ENCODE peak calls at places on chromosomes 6 and 20, in nine cellular contexts. One of them, this sample, is unnamed.

GRCh38 chr20:47502801-47503239 is 1.1 kb downstream of the NCOA3 start:
- DNase-seq in activated gamma-delta T cell treated with anti-CD3 and anti-CD28 coated beads, Interleukin-2, amount 50 U/mL, for 16 hours: no peak
- DNase-seq in erythroblast: peak
- DNase-seq in HCEC 1CT: peak
- DNase-seq in LHCN-M2: peak
- DNase-seq in posterior cingulate gyrus: no peak
- DNase-seq in midbrain: peak
- DNase-seq in activated CD4-positive, alpha-beta memory T cell treated with anti-CD3 and anti-CD28 coated beads, Interleukin-2, amount 10 ng/mL, durations not matched to agents 7 days and 5 days: peak
- DNase-seq in nephron progenitor cell: no peak
- DNase-seq in this sample: peak

GRCh38 chr6:152636675-152637421 is at the start of gene SYNE1:
- DNase-seq in activated gamma-delta T cell treated with anti-CD3 and anti-CD28 coated beads, Interleukin-2, amount 50 U/mL, for 16 hours: no peak
- DNase-seq in erythroblast: no peak
- DNase-seq in HCEC 1CT: peak
- DNase-seq in LHCN-M2: peak
- DNase-seq in posterior cingulate gyrus: peak
- DNase-seq in midbrain: no peak
- DNase-seq in activated CD4-positive, alpha-beta memory T cell treated with anti-CD3 and anti-CD28 coated beads, Interleukin-2, amount 10 ng/mL, durations not matched to agents 7 days and 5 days: no peak
- DNase-seq in nephron progenitor cell: peak
- DNase-seq in this sample: peak

GRCh38 chr20:45055056-45055455 is 45.9 kb downstream of the KCNS1 start:
- DNase-seq in activated gamma-delta T cell treated with anti-CD3 and anti-CD28 coated beads, Interleukin-2, amount 50 U/mL, for 16 hours: no peak
- DNase-seq in erythroblast: no peak
- DNase-seq in HCEC 1CT: no peak
- DNase-seq in LHCN-M2: no peak
- DNase-seq in posterior cingulate gyrus: no peak
- DNase-seq in midbrain: no peak
- DNase-seq in activated CD4-positive, alpha-beta memory T cell treated with anti-CD3 and anti-CD28 coated beads, Interleukin-2, amount 10 ng/mL, durations not matched to agents 7 days and 5 days: no peak
- DNase-seq in nephron progenitor cell: no peak
- DNase-seq in this sample: peak

GRCh38 chr6:124441430-124441829 is 520.8 kb upstream of the RNF217 start:
- DNase-seq in activated gamma-delta T cell treated with anti-CD3 and anti-CD28 coated beads, Interleukin-2, amount 50 U/mL, for 16 hours: no peak
- DNase-seq in erythroblast: no peak
- DNase-seq in HCEC 1CT: no peak
- DNase-seq in LHCN-M2: no peak
- DNase-seq in posterior cingulate gyrus: no peak
- DNase-seq in midbrain: no peak
- DNase-seq in activated CD4-positive, alpha-beta memory T cell treated with anti-CD3 and anti-CD28 coated beads, Interleukin-2, amount 10 ng/mL, durations not matched to agents 7 days and 5 days: no peak
- DNase-seq in nephron progenitor cell: no peak
- DNase-seq in this sample: no peak

GRCh38 chr20:35992713-35993335 is 24.4 kb downstream of the CNBD2 start:
- DNase-seq in activated gamma-delta T cell treated with anti-CD3 and anti-CD28 coated beads, Interleukin-2, amount 50 U/mL, for 16 hours: peak
- DNase-seq in erythroblast: peak
- DNase-seq in HCEC 1CT: peak
- DNase-seq in LHCN-M2: peak
- DNase-seq in posterior cingulate gyrus: peak
- DNase-seq in midbrain: peak
- DNase-seq in activated CD4-positive, alpha-beta memory T cell treated with anti-CD3 and anti-CD28 coated beads, Interleukin-2, amount 10 ng/mL, durations not matched to agents 7 days and 5 days: peak
- DNase-seq in nephron progenitor cell: peak
- DNase-seq in this sample: peak

GRCh38 chr20:64109831-64110391 is 2.5 kb upstream of the NPBWR2 start:
- DNase-seq in activated gamma-delta T cell treated with anti-CD3 and anti-CD28 coated beads, Interleukin-2, amount 50 U/mL, for 16 hours: no peak
- DNase-seq in erythroblast: no peak
- DNase-seq in HCEC 1CT: no peak
- DNase-seq in LHCN-M2: no peak
- DNase-seq in posterior cingulate gyrus: peak
- DNase-seq in midbrain: no peak
- DNase-seq in activated CD4-positive, alpha-beta memory T cell treated with anti-CD3 and anti-CD28 coated beads, Interleukin-2, amount 10 ng/mL, durations not matched to agents 7 days and 5 days: no peak
- DNase-seq in nephron progenitor cell: no peak
- DNase-seq in this sample: no peak

GRCh38 chr6:150026976-150027805 is 1.9 kb upstream of the RAET1L start:
- DNase-seq in activated gamma-delta T cell treated with anti-CD3 and anti-CD28 coated beads, Interleukin-2, amount 50 U/mL, for 16 hours: no peak
- DNase-seq in erythroblast: no peak
- DNase-seq in HCEC 1CT: no peak
- DNase-seq in LHCN-M2: no peak
- DNase-seq in posterior cingulate gyrus: no peak
- DNase-seq in midbrain: no peak
- DNase-seq in activated CD4-positive, alpha-beta memory T cell treated with anti-CD3 and anti-CD28 coated beads, Interleukin-2, amount 10 ng/mL, durations not matched to agents 7 days and 5 days: no peak
- DNase-seq in nephron progenitor cell: no peak
- DNase-seq in this sample: no peak

GRCh38 chr6:124829822-124830221 is 132.4 kb upstream of the RNF217 start:
- DNase-seq in activated gamma-delta T cell treated with anti-CD3 and anti-CD28 coated beads, Interleukin-2, amount 50 U/mL, for 16 hours: no peak
- DNase-seq in erythroblast: no peak
- DNase-seq in HCEC 1CT: no peak
- DNase-seq in LHCN-M2: no peak
- DNase-seq in posterior cingulate gyrus: no peak
- DNase-seq in midbrain: no peak
- DNase-seq in activated CD4-positive, alpha-beta memory T cell treated with anti-CD3 and anti-CD28 coated beads, Interleukin-2, amount 10 ng/mL, durations not matched to agents 7 days and 5 days: no peak
- DNase-seq in nephron progenitor cell: no peak
- DNase-seq in this sample: no peak

GRCh38 chr6:18226451-18226850 is 37.9 kb downstream of the DEK start:
- DNase-seq in activated gamma-delta T cell treated with anti-CD3 and anti-CD28 coated beads, Interleukin-2, amount 50 U/mL, for 16 hours: no peak
- DNase-seq in erythroblast: no peak
- DNase-seq in HCEC 1CT: no peak
- DNase-seq in LHCN-M2: peak
- DNase-seq in posterior cingulate gyrus: no peak
- DNase-seq in midbrain: no peak
- DNase-seq in activated CD4-positive, alpha-beta memory T cell treated with anti-CD3 and anti-CD28 coated beads, Interleukin-2, amount 10 ng/mL, durations not matched to agents 7 days and 5 days: no peak
- DNase-seq in nephron progenitor cell: no peak
- DNase-seq in this sample: peak

GRCh38 chr20:44069203-44069931 is 117.6 kb downstream of the JPH2 start:
- DNase-seq in activated gamma-delta T cell treated with anti-CD3 and anti-CD28 coated beads, Interleukin-2, amount 50 U/mL, for 16 hours: peak
- DNase-seq in erythroblast: no peak
- DNase-seq in HCEC 1CT: no peak
- DNase-seq in LHCN-M2: no peak
- DNase-seq in posterior cingulate gyrus: peak
- DNase-seq in midbrain: no peak
- DNase-seq in activated CD4-positive, alpha-beta memory T cell treated with anti-CD3 and anti-CD28 coated beads, Interleukin-2, amount 10 ng/mL, durations not matched to agents 7 days and 5 days: peak
- DNase-seq in nephron progenitor cell: no peak
- DNase-seq in this sample: no peak

GRCh38 chr6:26216015-26216885 is 129.0 kb downstream of the HFE start:
- DNase-seq in activated gamma-delta T cell treated with anti-CD3 and anti-CD28 coated beads, Interleukin-2, amount 50 U/mL, for 16 hours: no peak
- DNase-seq in erythroblast: peak
- DNase-seq in HCEC 1CT: peak
- DNase-seq in LHCN-M2: peak
- DNase-seq in posterior cingulate gyrus: peak
- DNase-seq in midbrain: peak
- DNase-seq in activated CD4-positive, alpha-beta memory T cell treated with anti-CD3 and anti-CD28 coated beads, Interleukin-2, amount 10 ng/mL, durations not matched to agents 7 days and 5 days: peak
- DNase-seq in nephron progenitor cell: peak
- DNase-seq in this sample: peak

GRCh38 chr6:15351631-15352030 is 105.8 kb downstream of the JARID2 start:
- DNase-seq in activated gamma-delta T cell treated with anti-CD3 and anti-CD28 coated beads, Interleukin-2, amount 50 U/mL, for 16 hours: no peak
- DNase-seq in erythroblast: peak
- DNase-seq in HCEC 1CT: peak
- DNase-seq in LHCN-M2: peak
- DNase-seq in posterior cingulate gyrus: no peak
- DNase-seq in midbrain: peak
- DNase-seq in activated CD4-positive, alpha-beta memory T cell treated with anti-CD3 and anti-CD28 coated beads, Interleukin-2, amount 10 ng/mL, durations not matched to agents 7 days and 5 days: no peak
- DNase-seq in nephron progenitor cell: no peak
- DNase-seq in this sample: peak

GRCh38 chr20:52081791-52082190 is 109.8 kb downstream of the ZFP64 start:
- DNase-seq in activated gamma-delta T cell treated with anti-CD3 and anti-CD28 coated beads, Interleukin-2, amount 50 U/mL, for 16 hours: no peak
- DNase-seq in erythroblast: no peak
- DNase-seq in HCEC 1CT: no peak
- DNase-seq in LHCN-M2: no peak
- DNase-seq in posterior cingulate gyrus: no peak
- DNase-seq in midbrain: no peak
- DNase-seq in activated CD4-positive, alpha-beta memory T cell treated with anti-CD3 and anti-CD28 coated beads, Interleukin-2, amount 10 ng/mL, durations not matched to agents 7 days and 5 days: no peak
- DNase-seq in nephron progenitor cell: no peak
- DNase-seq in this sample: no peak

GRCh38 chr6:25956231-25956630 is 6.4 kb upstream of the TRIM38 start:
- DNase-seq in activated gamma-delta T cell treated with anti-CD3 and anti-CD28 coated beads, Interleukin-2, amount 50 U/mL, for 16 hours: no peak
- DNase-seq in erythroblast: no peak
- DNase-seq in HCEC 1CT: no peak
- DNase-seq in LHCN-M2: no peak
- DNase-seq in posterior cingulate gyrus: no peak
- DNase-seq in midbrain: no peak
- DNase-seq in activated CD4-positive, alpha-beta memory T cell treated with anti-CD3 and anti-CD28 coated beads, Interleukin-2, amount 10 ng/mL, durations not matched to agents 7 days and 5 days: no peak
- DNase-seq in nephron progenitor cell: no peak
- DNase-seq in this sample: no peak

GRCh38 chr20:48058611-48059559 is 273.6 kb upstream of the SULF2 start:
- DNase-seq in activated gamma-delta T cell treated with anti-CD3 and anti-CD28 coated beads, Interleukin-2, amount 50 U/mL, for 16 hours: no peak
- DNase-seq in erythroblast: no peak
- DNase-seq in HCEC 1CT: no peak
- DNase-seq in LHCN-M2: no peak
- DNase-seq in posterior cingulate gyrus: no peak
- DNase-seq in midbrain: no peak
- DNase-seq in activated CD4-positive, alpha-beta memory T cell treated with anti-CD3 and anti-CD28 coated beads, Interleukin-2, amount 10 ng/mL, durations not matched to agents 7 days and 5 days: no peak
- DNase-seq in nephron progenitor cell: no peak
- DNase-seq in this sample: no peak

GRCh38 chr6:18496462-18496861 is 109.3 kb downstream of the RNF144B start:
- DNase-seq in activated gamma-delta T cell treated with anti-CD3 and anti-CD28 coated beads, Interleukin-2, amount 50 U/mL, for 16 hours: no peak
- DNase-seq in erythroblast: no peak
- DNase-seq in HCEC 1CT: no peak
- DNase-seq in LHCN-M2: no peak
- DNase-seq in posterior cingulate gyrus: no peak
- DNase-seq in midbrain: no peak
- DNase-seq in activated CD4-positive, alpha-beta memory T cell treated with anti-CD3 and anti-CD28 coated beads, Interleukin-2, amount 10 ng/mL, durations not matched to agents 7 days and 5 days: no peak
- DNase-seq in nephron progenitor cell: no peak
- DNase-seq in this sample: no peak

GRCh38 chr6:138944412-138944811 is 43.6 kb downstream of the REPS1 start:
- DNase-seq in activated gamma-delta T cell treated with anti-CD3 and anti-CD28 coated beads, Interleukin-2, amount 50 U/mL, for 16 hours: no peak
- DNase-seq in erythroblast: no peak
- DNase-seq in HCEC 1CT: peak
- DNase-seq in LHCN-M2: peak
- DNase-seq in posterior cingulate gyrus: no peak
- DNase-seq in midbrain: no peak
- DNase-seq in activated CD4-positive, alpha-beta memory T cell treated with anti-CD3 and anti-CD28 coated beads, Interleukin-2, amount 10 ng/mL, durations not matched to agents 7 days and 5 days: peak
- DNase-seq in nephron progenitor cell: no peak
- DNase-seq in this sample: peak

GRCh38 chr6:34358389-34358906 is 34.0 kb downstream of the NUDT3 start:
- DNase-seq in activated gamma-delta T cell treated with anti-CD3 and anti-CD28 coated beads, Interleukin-2, amount 50 U/mL, for 16 hours: no peak
- DNase-seq in erythroblast: no peak
- DNase-seq in HCEC 1CT: peak
- DNase-seq in LHCN-M2: peak
- DNase-seq in posterior cingulate gyrus: no peak
- DNase-seq in midbrain: no peak
- DNase-seq in activated CD4-positive, alpha-beta memory T cell treated with anti-CD3 and anti-CD28 coated beads, Interleukin-2, amount 10 ng/mL, durations not matched to agents 7 days and 5 days: no peak
- DNase-seq in nephron progenitor cell: peak
- DNase-seq in this sample: peak

GRCh38 chr6:102195311-102195710 is 801.8 kb downstream of the GRIK2 start:
- DNase-seq in activated gamma-delta T cell treated with anti-CD3 and anti-CD28 coated beads, Interleukin-2, amount 50 U/mL, for 16 hours: no peak
- DNase-seq in erythroblast: no peak
- DNase-seq in HCEC 1CT: no peak
- DNase-seq in LHCN-M2: no peak
- DNase-seq in posterior cingulate gyrus: no peak
- DNase-seq in midbrain: no peak
- DNase-seq in activated CD4-positive, alpha-beta memory T cell treated with anti-CD3 and anti-CD28 coated beads, Interleukin-2, amount 10 ng/mL, durations not matched to agents 7 days and 5 days: no peak
- DNase-seq in nephron progenitor cell: no peak
- DNase-seq in this sample: no peak

GRCh38 chr20:13788167-13788834 is 3.5 kb downstream of the NDUFAF5 start:
- DNase-seq in activated gamma-delta T cell treated with anti-CD3 and anti-CD28 coated beads, Interleukin-2, amount 50 U/mL, for 16 hours: no peak
- DNase-seq in erythroblast: peak
- DNase-seq in HCEC 1CT: peak
- DNase-seq in LHCN-M2: peak
- DNase-seq in posterior cingulate gyrus: no peak
- DNase-seq in midbrain: peak
- DNase-seq in activated CD4-positive, alpha-beta memory T cell treated with anti-CD3 and anti-CD28 coated beads, Interleukin-2, amount 10 ng/mL, durations not matched to agents 7 days and 5 days: peak
- DNase-seq in nephron progenitor cell: peak
- DNase-seq in this sample: peak

GRCh38 chr20:1184638-1185315 is at the start of gene TMEM74B:
- DNase-seq in activated gamma-delta T cell treated with anti-CD3 and anti-CD28 coated beads, Interleukin-2, amount 50 U/mL, for 16 hours: no peak
- DNase-seq in erythroblast: peak
- DNase-seq in HCEC 1CT: no peak
- DNase-seq in LHCN-M2: no peak
- DNase-seq in posterior cingulate gyrus: no peak
- DNase-seq in midbrain: no peak
- DNase-seq in activated CD4-positive, alpha-beta memory T cell treated with anti-CD3 and anti-CD28 coated beads, Interleukin-2, amount 10 ng/mL, durations not matched to agents 7 days and 5 days: no peak
- DNase-seq in nephron progenitor cell: no peak
- DNase-seq in this sample: no peak

GRCh38 chr6:73649783-73650182 is 4.0 kb downstream of the SLC17A5 start:
- DNase-seq in activated gamma-delta T cell treated with anti-CD3 and anti-CD28 coated beads, Interleukin-2, amount 50 U/mL, for 16 hours: no peak
- DNase-seq in erythroblast: no peak
- DNase-seq in HCEC 1CT: no peak
- DNase-seq in LHCN-M2: no peak
- DNase-seq in posterior cingulate gyrus: no peak
- DNase-seq in midbrain: no peak
- DNase-seq in activated CD4-positive, alpha-beta memory T cell treated with anti-CD3 and anti-CD28 coated beads, Interleukin-2, amount 10 ng/mL, durations not matched to agents 7 days and 5 days: no peak
- DNase-seq in nephron progenitor cell: no peak
- DNase-seq in this sample: no peak

GRCh38 chr20:52682271-52682670 is 289.9 kb upstream of the TSHZ2 start:
- DNase-seq in activated gamma-delta T cell treated with anti-CD3 and anti-CD28 coated beads, Interleukin-2, amount 50 U/mL, for 16 hours: no peak
- DNase-seq in erythroblast: no peak
- DNase-seq in HCEC 1CT: no peak
- DNase-seq in LHCN-M2: no peak
- DNase-seq in posterior cingulate gyrus: no peak
- DNase-seq in midbrain: no peak
- DNase-seq in activated CD4-positive, alpha-beta memory T cell treated with anti-CD3 and anti-CD28 coated beads, Interleukin-2, amount 10 ng/mL, durations not matched to agents 7 days and 5 days: no peak
- DNase-seq in nephron progenitor cell: no peak
- DNase-seq in this sample: no peak

GRCh38 chr6:152086223-152086873 is 278.9 kb downstream of the ESR1 start:
- DNase-seq in activated gamma-delta T cell treated with anti-CD3 and anti-CD28 coated beads, Interleukin-2, amount 50 U/mL, for 16 hours: no peak
- DNase-seq in erythroblast: no peak
- DNase-seq in HCEC 1CT: no peak
- DNase-seq in LHCN-M2: peak
- DNase-seq in posterior cingulate gyrus: no peak
- DNase-seq in midbrain: no peak
- DNase-seq in activated CD4-positive, alpha-beta memory T cell treated with anti-CD3 and anti-CD28 coated beads, Interleukin-2, amount 10 ng/mL, durations not matched to agents 7 days and 5 days: no peak
- DNase-seq in nephron progenitor cell: no peak
- DNase-seq in this sample: no peak

This sample was measured in EL.